ENCODE peak calls at places on chromosome 20, in five cellular contexts. U is activated CD8-positive, alpha-beta T cell treated with anti-CD3 and anti-CD28 coated beads, Interleukin-2, amount 10 ng/mL, durations not matched to agents 7 days and 5 days; S is heart left ventricle; A is WTC11; O is EH. Y is an unnamed sample.

GRCh38 chr20:32333988-32334885 is 23.9 kb upstream of the ASXL1 start:
- DNase-seq in U (peak; percentile 41), A (no peak), O (no peak), S (peak; percentile 83), Y (no peak)

GRCh38 chr20:5482791-5483190 is 166.0 kb upstream of the PROKR2 start:
- DNase-seq in A (no peak), O (peak; percentile 16), S (no peak), U (no peak), Y (no peak)

GRCh38 chr20:51284871-51285270 is 257.6 kb downstream of the NFATC2 start:
- DNase-seq in A (no peak), S (no peak), O (no peak), U (no peak), Y (no peak)

GRCh38 chr20:44997171-44997570 is 30.9 kb downstream of the STK4 start:
- DNase-seq in O (no peak), S (no peak), A (no peak), U (no peak), Y (no peak)

GRCh38 chr20:14919473-14920157 is 582.2 kb upstream of the FLRT3 start:
- DNase-seq in A (peak; percentile 81), S (no peak), O (peak; percentile 25), U (no peak), Y (no peak)

GRCh38 chr20:36353740-36354139 is 47.6 kb downstream of the DLGAP4 start:
- DNase-seq in O (no peak), A (no peak), U (no peak), S (no peak), Y (no peak)

GRCh38 chr20:56420028-56420427 is 8.0 kb downstream of the CASS4 start:
- DNase-seq in U (no peak), O (no peak), A (no peak), S (no peak), Y (no peak)

GRCh38 chr20:51128198-51128597 is 105.3 kb upstream of the KCNG1 start:
- DNase-seq in U (no peak), S (no peak), O (peak; percentile 88), A (no peak), Y (no peak)

GRCh38 chr20:45088247-45088646 is 12.7 kb downstream of the KCNS1 start:
- DNase-seq in S (no peak), O (peak; percentile 98), U (no peak), A (no peak), Y (no peak)

GRCh38 chr20:881051-881820 is 34.9 kb downstream of the ANGPT4 start:
- DNase-seq in O (peak; percentile 64), S (no peak), U (peak; percentile 59), A (no peak), Y (no peak)

Y was measured in anterior cingulate cortex.